ENCODE peak calls at places on chromosomes 12 and 14, in nine cellular contexts. G is ovary, X is left ventricle myocardium inferior, J is foreskin fibroblast, N is GM12865, I is fibroblast of pulmonary artery, T is epithelial cell of proximal tubule, K is GM20000, R is upper lobe of left lung. Y is an unnamed sample.

GRCh38 chr14:49621114-49621881 is 699 bp downstream of the MGAT2 start:
- DNase-seq in J (peak), T (no peak), K (peak), X (peak), G (peak), I (peak), N (peak), R (peak), Y (peak)

GRCh38 chr12:9760699-9761406 is at the start of gene CD69:
- DNase-seq in R (no peak), T (no peak), K (peak), X (no peak), G (no peak), I (no peak), N (peak), J (no peak), Y (peak)

GRCh38 chr12:34398366-34398705 is 376.0 kb downstream of the ALG10 start:
- DNase-seq in N (no peak), G (no peak), I (no peak), J (no peak), X (no peak), K (peak), T (no peak), R (peak), Y (peak)

GRCh38 chr14:104105822-104106470 is 20.4 kb downstream of the ASPG start:
- DNase-seq in N (no peak), I (no peak), R (peak), X (peak), G (peak), J (no peak), T (no peak), K (no peak), Y (no peak)

GRCh38 chr14:103552011-103552797 is 10.3 kb downstream of the BAG5 start:
- DNase-seq in G (no peak), R (no peak), I (peak), X (peak), J (peak), K (no peak), N (no peak), T (peak), Y (no peak)

GRCh38 chr14:100601064-100601463 is 13.8 kb upstream of the BEGAIN start:
- DNase-seq in G (no peak), R (no peak), J (no peak), K (no peak), I (no peak), X (no peak), T (no peak), N (no peak), Y (no peak)

GRCh38 chr12:26808766-26809460 is 24.1 kb downstream of the ITPR2 start:
- DNase-seq in R (no peak), X (no peak), I (no peak), K (no peak), N (no peak), J (no peak), T (no peak), G (no peak), Y (peak)

GRCh38 chr12:48004941-48005749 is 869 bp upstream of the COL2A1 start:
- DNase-seq in I (no peak), J (no peak), G (no peak), R (peak), T (no peak), N (no peak), X (no peak), K (peak), Y (peak)

GRCh38 chr12:2336409-2336829 is 283.6 kb downstream of the CACNA1C start:
- DNase-seq in K (peak), G (no peak), J (peak), T (peak), R (no peak), I (peak), N (peak), X (no peak), Y (peak)

GRCh38 chr12:89883630-89884364 is 175.2 kb upstream of the ATP2B1 start:
- DNase-seq in K (no peak), G (no peak), I (peak), J (no peak), T (no peak), R (no peak), N (no peak), X (no peak), Y (no peak)

DNA sequence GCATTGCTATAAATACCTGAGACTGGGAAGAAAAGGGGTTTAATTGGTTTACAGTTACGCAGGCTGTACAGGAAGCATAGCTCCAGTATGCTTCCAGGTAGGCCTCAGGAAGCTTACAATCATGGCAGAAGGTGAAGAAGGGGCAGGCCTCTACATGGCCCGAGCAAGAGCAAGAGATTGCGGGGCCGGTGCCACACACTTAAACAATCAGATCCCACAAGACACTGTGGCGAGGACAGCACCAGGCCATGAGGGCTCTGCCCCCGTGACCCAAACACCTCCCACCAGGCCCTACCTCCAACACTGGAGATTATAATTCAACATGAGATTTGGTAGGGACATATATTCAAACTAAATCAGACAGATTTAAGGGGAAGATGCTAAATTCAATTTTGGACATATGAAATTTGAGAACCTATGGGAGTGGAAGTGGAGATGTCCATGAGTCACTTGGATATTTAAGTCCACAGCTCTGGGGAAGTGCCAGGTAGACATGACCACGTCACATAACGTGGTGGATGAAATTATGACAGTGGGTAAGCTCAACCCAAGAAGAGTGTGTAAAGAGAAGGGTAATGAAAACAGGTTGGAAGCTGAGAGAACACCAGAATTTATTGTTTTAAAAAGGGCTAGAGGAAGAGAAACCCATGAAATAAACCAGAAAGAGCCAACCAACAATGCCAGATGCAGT is 1.5 kb upstream of the LTA4H start:
- DNase-seq in R (no peak), N (no peak), K (no peak), G (no peak), I (no peak), T (no peak), X (no peak), J (peak), Y (no peak)
- TF ChIP-seq CTCF in R (no peak), N (no peak), K (no peak), G (no peak), I (no peak), T (no peak), X (no peak), J (no peak), Y (no peak)

GRCh38 chr12:100672075-100672592 is 98.7 kb downstream of the GAS2L3 start:
- DNase-seq in T (no peak), J (no peak), G (no peak), I (no peak), N (peak), K (peak), X (no peak), R (peak), Y (peak)
- TF ChIP-seq CTCF in T (peak), J (peak), G (no peak), I (peak), N (peak), K (peak), X (peak), R (peak), Y (peak)

DNA sequence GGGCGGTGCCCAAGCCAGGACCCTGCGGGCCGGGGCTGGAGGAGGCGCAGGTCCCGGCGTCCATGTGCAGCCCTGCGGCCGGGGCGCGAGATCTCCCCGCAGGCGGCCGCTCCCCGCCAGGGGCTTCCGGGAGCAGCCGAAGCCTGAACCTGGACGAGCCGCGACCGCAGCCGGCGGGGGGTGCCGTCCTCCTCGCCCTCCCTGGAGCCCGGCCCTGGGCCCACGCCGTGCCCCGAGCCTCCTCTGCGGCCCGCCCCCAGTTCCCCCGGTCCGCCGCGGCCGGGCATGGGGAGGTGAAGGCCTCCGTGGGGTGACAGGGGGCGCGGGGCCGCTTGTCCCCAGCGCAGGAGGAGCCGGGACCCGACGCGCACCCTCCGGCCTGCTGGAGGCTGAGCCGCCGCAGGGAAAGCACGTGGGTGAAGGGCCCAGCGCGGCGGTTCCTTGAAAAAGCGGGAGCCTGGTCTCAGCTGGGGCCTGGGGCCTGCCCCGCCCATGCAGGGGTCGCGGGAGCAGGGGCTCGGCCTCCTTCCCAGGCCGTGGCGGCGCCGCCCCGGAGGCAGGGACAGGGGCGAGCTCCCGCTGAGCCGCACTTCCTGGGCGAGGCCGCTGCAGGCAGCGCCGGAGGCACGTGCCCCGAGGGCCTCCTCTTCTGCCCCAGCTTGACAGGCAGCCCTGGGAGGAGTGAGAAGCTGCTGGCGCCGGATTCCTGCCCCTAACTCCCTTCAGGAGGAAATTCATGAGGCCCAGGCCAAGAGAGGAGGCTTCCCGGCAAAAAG is 55.6 kb upstream of the PPP2R5C start:
- DNase-seq in K (peak), N (peak), I (peak), X (peak), R (peak), G (peak), J (no peak), T (no peak), Y (no peak)
- TF ChIP-seq CTCF in K (no peak), N (no peak), I (no peak), X (peak), R (no peak), G (no peak), J (no peak), T (no peak), Y (no peak)

DNA sequence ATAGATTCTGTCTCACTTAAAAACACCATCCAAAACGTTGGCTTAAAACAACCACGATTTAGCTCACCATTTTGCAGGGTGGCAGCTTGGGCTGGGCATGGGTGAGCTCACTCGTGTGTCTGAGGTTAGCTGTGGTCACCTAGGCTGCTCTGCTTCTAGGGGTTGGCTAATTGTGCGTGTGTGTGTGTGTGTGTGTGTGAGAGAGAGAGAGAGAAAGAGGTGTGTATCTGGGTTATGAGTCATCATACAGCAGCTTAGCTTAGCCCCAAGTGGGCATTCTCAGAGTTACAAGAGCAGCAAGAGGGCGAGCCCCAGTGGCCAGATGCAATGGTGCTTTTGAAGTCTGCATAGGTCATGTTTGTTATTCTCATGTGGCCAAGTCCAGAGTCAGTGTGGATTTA is 6.0 kb downstream of the FBXW8 start:
- DNase-seq in I (peak), G (no peak), K (peak), T (peak), X (no peak), N (peak), J (peak), R (no peak), Y (peak)
- TF ChIP-seq CTCF in I (peak), G (no peak), K (no peak), T (peak), X (peak), N (peak), J (no peak), R (no peak), Y (no peak)

DNA sequence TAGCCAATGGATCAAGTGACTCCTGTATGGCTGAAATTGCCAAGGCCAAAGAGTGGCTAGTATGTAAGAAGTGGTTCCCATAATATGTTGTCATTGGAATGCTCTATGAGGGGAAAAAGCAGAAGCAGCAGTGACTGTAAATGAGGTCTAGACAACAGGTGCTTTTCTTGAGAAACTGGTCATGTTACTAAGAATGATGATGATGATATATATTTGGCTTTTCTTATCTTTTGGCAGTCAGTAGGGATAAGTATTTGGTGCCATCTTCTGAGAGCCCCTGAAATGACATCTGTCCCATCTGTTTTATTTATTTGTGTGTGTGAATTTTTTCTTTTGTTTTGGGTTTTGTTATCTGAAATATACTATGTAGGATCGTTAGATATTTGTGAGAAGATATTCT is 141.7 kb downstream of the SYT1 start:
- DNase-seq in T (peak), X (no peak), I (peak), N (peak), G (no peak), J (peak), K (no peak), R (no peak), Y (no peak)
- TF ChIP-seq CTCF in T (peak), X (no peak), I (peak), N (peak), G (no peak), J (no peak), K (no peak), R (no peak), Y (no peak)

GRCh38 chr12:22480016-22480415 is 64.3 kb downstream of the C2CD5 start:
- DNase-seq in J (no peak), X (no peak), T (no peak), K (peak), G (no peak), R (no peak), I (no peak), N (no peak), Y (no peak)

GRCh38 chr12:22477166-22477893 is 67.0 kb downstream of the C2CD5 start:
- DNase-seq in X (no peak), G (no peak), R (no peak), N (no peak), I (peak), K (no peak), T (no peak), J (peak), Y (no peak)

GRCh38 chr12:22477894-22478287 is 66.5 kb downstream of the C2CD5 start:
- DNase-seq in N (peak), X (no peak), J (no peak), T (no peak), G (no peak), I (peak), K (peak), R (no peak), Y (peak)

GRCh38 chr12:22473212-22473611 is 71.1 kb downstream of the C2CD5 start:
- DNase-seq in T (no peak), N (peak), I (no peak), X (no peak), G (no peak), J (no peak), K (no peak), R (no peak), Y (peak)

DNA sequence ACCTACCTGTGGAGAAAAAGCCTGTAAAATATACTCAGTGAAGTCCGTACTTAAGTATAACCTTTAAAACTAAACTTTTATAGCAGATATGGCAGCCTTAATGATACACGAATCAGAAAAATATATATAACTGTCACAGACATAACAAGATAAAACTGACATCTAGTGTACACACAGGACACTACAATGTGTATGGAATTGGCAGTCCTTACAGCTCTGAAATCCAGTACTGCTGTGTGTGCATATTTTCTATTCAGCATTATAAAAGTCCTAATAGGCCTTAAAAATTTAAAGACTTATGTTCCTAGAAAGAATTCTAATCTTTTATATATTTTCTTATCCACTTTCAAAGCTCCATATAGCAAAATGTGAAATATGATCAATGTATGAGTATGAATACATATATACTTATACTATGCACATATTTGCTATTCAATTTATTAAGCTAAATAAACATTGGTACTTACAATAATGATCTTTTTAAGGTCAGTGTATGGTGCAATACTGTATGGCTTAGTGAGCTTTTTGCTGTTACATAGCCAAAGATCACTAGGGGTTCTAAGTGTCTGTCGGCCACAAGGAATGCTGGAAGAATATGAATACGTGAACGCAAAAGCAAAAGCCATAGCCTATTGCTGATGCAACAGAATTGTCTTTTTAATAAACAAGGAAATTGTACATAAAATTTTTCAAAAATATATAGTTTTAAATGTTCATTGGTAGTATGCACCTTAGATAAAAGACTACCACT is 69.2 kb downstream of the C2CD5 start:
- DNase-seq in N (no peak), G (no peak), T (no peak), R (no peak), K (no peak), J (no peak), X (no peak), I (no peak), Y (no peak)
- TF ChIP-seq CTCF in N (no peak), G (no peak), T (no peak), R (no peak), K (no peak), J (no peak), X (no peak), I (no peak), Y (no peak)

DNA sequence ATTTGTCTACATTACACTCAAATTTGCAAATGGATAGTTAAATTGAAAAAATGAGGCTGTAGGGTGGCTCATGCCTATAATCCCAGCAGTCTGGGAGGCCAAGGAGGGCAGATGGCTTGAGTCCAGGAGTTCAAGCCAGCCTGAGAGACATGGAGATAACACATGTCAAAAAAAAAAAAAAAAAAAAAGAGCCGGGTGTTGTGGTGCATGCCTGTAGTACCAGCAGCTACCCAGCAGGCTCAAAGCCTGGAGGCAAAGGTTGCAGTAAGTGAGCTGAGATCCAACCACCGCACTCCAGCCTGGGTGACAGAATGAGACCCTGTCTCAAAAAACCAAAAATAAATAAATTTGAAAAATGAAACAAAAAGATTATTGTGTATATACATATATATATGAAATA is 119.9 kb upstream of the MGAT4C start:
- DNase-seq in N (no peak), I (no peak), K (no peak), G (no peak), J (no peak), T (no peak), R (no peak), X (peak), Y (no peak)
- TF ChIP-seq CTCF in N (no peak), I (peak), K (no peak), G (no peak), J (no peak), T (no peak), R (no peak), X (peak), Y (no peak)

GRCh38 chr14:88128811-88129210 is 123.9 kb downstream of the GPR65 start:
- DNase-seq in R (no peak), N (no peak), X (no peak), T (no peak), G (no peak), J (no peak), I (peak), K (no peak), Y (no peak)

GRCh38 chr14:88130057-88130432 is 125.1 kb downstream of the GPR65 start:
- DNase-seq in K (no peak), I (no peak), N (no peak), R (no peak), J (no peak), G (no peak), T (no peak), X (no peak), Y (no peak)

DNA sequence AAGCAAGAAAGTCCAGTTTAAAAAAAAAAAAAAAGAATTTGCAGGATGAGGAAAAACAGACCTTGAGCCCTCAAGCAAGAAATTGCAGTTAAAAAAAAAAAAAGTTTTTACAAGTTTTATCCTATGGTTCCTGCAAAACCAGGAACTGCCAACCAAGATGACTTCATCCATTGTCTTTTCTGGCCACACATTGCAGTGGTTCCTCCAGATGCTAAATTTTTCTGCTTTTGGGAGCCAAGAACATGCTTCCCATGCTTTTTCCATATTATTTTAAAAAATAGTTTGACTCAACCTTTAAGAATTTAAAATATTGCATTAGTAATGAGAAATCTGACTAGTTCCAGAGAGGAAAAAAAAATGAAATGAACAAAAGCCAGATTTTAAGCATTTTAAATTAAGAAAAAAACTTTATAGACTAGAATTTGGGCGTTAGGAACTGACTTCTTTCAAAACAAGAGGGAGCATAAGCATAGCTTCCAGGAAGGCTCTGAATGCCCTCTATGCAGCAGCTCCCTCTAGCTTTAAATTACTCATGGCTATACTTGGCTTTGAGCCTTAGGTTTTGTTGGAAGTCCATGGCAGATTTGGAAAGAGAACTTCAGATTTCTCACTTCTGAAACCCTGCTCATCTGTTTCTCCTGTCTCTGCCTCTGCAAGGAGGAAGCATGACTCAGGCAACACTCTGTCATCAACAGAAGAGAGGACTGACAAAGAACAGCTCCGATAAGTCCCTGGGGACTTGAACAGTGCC is 124.5 kb downstream of the GPR65 start:
- DNase-seq in N (peak), J (peak), R (no peak), I (peak), X (no peak), G (no peak), K (peak), T (no peak), Y (peak)
- TF ChIP-seq CTCF in N (no peak), J (peak), R (no peak), I (peak), X (peak), G (no peak), K (no peak), T (no peak), Y (no peak)

Y was measured in GM13976.